ENCODE peak calls at places on chromosomes 16 and 17, in four cellular contexts. K is fibroblast of lung, B is ascending aorta, S is small intestine. G is an unnamed sample. For H3K4me1 and H3K9me3, the result is how much of the 10 kb centered on the place peaks cover.

GRCh38 chr17:19717031-19717360 is 612 bp upstream of the SLC47A2 start:
- DNase-seq in K (no peak), B (no peak), S (no peak), G (no peak)

GRCh38 chr16:28188085-28188916 is 23.5 kb downstream of the XPO6 start:
- DNase-seq in K (peak), B (no peak), S (no peak), G (no peak)

GRCh38 chr17:9676742-9677387 is 31.5 kb downstream of the USP43 start:
- DNase-seq in K (peak), B (no peak), S (peak), G (no peak)

GRCh38 chr16:69171325-69172095 is 15.5 kb upstream of the SNTB2 start:
- DNase-seq in K (peak), B (no peak), S (no peak), G (no peak)

GRCh38 chr17:7136266-7136877 is 21.8 kb upstream of the ASGR2 start:
- DNase-seq in K (peak), B (peak), S (peak), G (peak)

GRCh38 chr17:74452027-74452840 is 14.2 kb upstream of the CD300A start:
- DNase-seq in K (no peak), B (no peak), S (peak), G (no peak)

GRCh38 chr17:66632716-66633115 is 202.2 kb upstream of the CACNG5 start:
- DNase-seq in K (no peak), B (no peak), S (no peak), G (no peak)

GRCh38 chr17:4950757-4951204 is at the start of gene ENO3:
- DNase-seq in K (no peak), B (no peak), S (no peak), G (no peak)

GRCh38 chr16:77780378-77780837 is 8.0 kb upstream of the VAT1L start:
- DNase-seq in K (peak), B (peak), S (no peak), G (no peak)

GRCh38 chr17:6908807-6909206 is 77.3 kb upstream of the TEKT1 start:
- DNase-seq in K (no peak), B (no peak), S (no peak), G (no peak)

GRCh38 chr16:20844588-20844987 is 38.3 kb downstream of the REXO5 start:
- DNase-seq in K (no peak), B (no peak), S (no peak), G (no peak)

GRCh38 chr16:56370836-56371235 is 54.5 kb downstream of the AMFR start:
- DNase-seq in K (peak), B (no peak), S (no peak), G (no peak)

GRCh38 chr17:8963665-8964258 is 1.7 kb downstream of the PIK3R5 start:
- DNase-seq in K (no peak), B (no peak), S (no peak), G (no peak)

GRCh38 chr17:44865921-44866320 is 18.2 kb downstream of the HIGD1B start:
- DNase-seq in K (no peak), B (no peak), S (no peak), G (no peak)

DNA sequence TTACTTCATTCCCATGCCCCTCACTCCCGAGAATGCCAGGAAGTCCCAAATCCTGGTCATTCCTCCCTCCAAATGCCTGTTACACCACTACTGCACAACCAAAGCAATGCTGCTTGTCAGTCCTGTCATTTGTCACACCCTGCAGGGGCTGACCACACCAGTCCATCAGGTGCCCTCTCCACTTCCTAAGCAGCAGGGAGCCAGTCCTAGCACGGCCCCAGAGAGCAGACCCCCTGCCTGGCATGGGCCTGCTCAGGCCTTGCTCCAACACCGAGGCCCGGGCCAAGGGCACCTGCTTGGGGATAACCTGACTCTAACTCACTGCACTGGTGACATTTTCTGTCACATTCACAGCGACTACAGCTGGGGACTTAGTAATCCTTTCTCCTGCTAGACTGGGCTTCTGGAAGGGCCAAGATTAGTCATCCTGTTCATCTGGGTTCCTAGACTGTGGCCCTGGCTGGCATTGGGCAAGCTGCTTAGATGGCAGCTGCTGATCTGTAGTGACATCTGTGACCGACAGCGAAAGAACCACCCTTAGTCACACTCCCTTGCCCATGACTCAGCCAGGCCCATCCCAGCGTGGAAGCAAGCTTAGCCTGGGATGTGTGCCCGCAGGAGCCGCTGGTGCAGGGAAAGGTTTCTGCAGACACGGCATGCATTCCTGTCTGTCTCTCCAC is 5.4 kb downstream of the ALYREF start:
- DNase-seq in K (no peak), B (no peak), S (no peak), G (no peak)
- H3K27ac ChIP-seq in K (no peak), B (no peak), S (peak), G (no peak)

GRCh38 chr16:72988568-72988967 is 59.4 kb downstream of the ZFHX3 start:
- DNase-seq in K (no peak), B (no peak), S (no peak), G (no peak)

GRCh38 chr16:72989203-72989991 is 58.5 kb downstream of the ZFHX3 start:
- DNase-seq in K (peak), B (peak), S (no peak), G (peak)

GRCh38 chr16:72986011-72986410 is 61.9 kb downstream of the ZFHX3 start:
- DNase-seq in K (peak), B (peak), S (no peak), G (peak)

GRCh38 chr16:72985148-72985882 is 62.6 kb downstream of the ZFHX3 start:
- DNase-seq in K (peak), B (peak), S (no peak), G (peak)

GRCh38 chr16:72987480-72987901 is 60.4 kb downstream of the ZFHX3 start:
- DNase-seq in K (no peak), B (no peak), S (no peak), G (no peak)
- H3K4me1 ChIP-seq in K (under half), B (under half), S (under half), G (half or more)

DNA sequence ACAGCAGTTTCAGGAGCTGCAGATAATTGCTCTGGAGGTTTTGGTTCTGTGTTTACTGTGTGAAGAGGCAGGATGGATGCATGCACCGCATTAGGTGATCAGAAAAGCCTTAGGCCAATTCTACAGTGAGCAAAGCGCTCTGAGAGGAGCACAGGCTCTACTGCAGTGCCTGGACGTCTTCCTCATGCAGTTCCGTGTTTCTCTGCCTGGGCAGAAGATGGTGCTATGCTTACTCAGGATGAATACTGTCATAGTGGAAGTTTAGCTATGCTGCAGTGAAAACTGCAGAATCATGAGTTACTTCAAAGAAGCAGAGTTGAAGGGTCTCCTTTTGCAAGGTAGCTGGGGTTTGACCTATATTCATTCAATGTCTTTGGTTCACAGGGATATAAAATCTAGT is 1012.4 kb downstream of the KCNJ18 start:
- DNase-seq in K (no peak), B (no peak), S (no peak), G (no peak)
- H3K9me3 ChIP-seq in K (under half), B (under half), S (under half), G (under half)

DNA sequence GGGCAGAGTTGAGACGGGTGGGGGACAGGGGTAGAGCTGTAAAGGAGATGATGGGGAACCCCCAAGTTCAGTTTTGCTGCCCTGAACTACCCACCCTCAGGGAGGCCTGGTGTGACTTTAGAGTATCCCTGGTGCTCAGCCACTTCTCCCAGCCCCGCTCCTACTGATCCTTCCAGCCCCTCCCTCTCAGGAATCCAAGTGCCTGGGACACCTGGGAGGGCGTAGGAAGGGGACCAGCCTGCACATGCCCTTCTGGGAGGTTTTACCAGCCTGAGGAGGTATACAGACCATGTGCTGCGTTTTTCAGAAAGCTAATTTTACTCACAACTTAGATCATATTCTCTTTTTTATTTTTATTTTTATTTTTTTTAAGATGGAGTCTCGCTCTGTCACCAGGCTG is 4.1 kb downstream of the ST6GALNAC2 start:
- DNase-seq in K (no peak), B (no peak), S (no peak), G (no peak)
- H3K27ac ChIP-seq in K (no peak), B (no peak), S (no peak), G (peak)

GRCh38 chr17:42568341-42569111 is 1.6 kb downstream of the MLX start:
- DNase-seq in K (no peak), B (no peak), S (no peak), G (no peak)
- H3K4me1 ChIP-seq in K (under half), B (under half), S (under half), G (under half)

GRCh38 chr17:72797142-72797541 is 295.3 kb downstream of the SLC39A11 start:
- DNase-seq in K (no peak), B (no peak), S (no peak), G (no peak)
- H3K9me3 ChIP-seq in K (under half), B (under half), S (under half), G (under half)

GRCh38 chr17:13197586-13197985 is 179.8 kb upstream of the ELAC2 start:
- DNase-seq in K (no peak), B (no peak), S (no peak), G (no peak)
- H3K27ac ChIP-seq in K (no peak), B (no peak), S (no peak), G (no peak)

GRCh38 chr16:75580-76501 is 2.2 kb upstream of the MPG start:
- DNase-seq in K (peak), B (peak), S (no peak), G (peak)
- H3K4me1 ChIP-seq in K (under half), B (under half), S (under half), G (half or more)

GRCh38 chr16:15510992-15511391 is 76.6 kb downstream of the BMERB1 start:
- DNase-seq in K (no peak), B (no peak), S (no peak), G (no peak)

GRCh38 chr16:15509051-15509592 is 74.7 kb downstream of the BMERB1 start:
- DNase-seq in K (no peak), B (no peak), S (no peak), G (no peak)

GRCh38 chr16:15507959-15508336 is 73.6 kb downstream of the BMERB1 start:
- DNase-seq in K (no peak), B (no peak), S (no peak), G (no peak)

GRCh38 chr16:15511759-15512487 is 77.5 kb downstream of the BMERB1 start:
- DNase-seq in K (no peak), B (no peak), S (no peak), G (no peak)

DNA sequence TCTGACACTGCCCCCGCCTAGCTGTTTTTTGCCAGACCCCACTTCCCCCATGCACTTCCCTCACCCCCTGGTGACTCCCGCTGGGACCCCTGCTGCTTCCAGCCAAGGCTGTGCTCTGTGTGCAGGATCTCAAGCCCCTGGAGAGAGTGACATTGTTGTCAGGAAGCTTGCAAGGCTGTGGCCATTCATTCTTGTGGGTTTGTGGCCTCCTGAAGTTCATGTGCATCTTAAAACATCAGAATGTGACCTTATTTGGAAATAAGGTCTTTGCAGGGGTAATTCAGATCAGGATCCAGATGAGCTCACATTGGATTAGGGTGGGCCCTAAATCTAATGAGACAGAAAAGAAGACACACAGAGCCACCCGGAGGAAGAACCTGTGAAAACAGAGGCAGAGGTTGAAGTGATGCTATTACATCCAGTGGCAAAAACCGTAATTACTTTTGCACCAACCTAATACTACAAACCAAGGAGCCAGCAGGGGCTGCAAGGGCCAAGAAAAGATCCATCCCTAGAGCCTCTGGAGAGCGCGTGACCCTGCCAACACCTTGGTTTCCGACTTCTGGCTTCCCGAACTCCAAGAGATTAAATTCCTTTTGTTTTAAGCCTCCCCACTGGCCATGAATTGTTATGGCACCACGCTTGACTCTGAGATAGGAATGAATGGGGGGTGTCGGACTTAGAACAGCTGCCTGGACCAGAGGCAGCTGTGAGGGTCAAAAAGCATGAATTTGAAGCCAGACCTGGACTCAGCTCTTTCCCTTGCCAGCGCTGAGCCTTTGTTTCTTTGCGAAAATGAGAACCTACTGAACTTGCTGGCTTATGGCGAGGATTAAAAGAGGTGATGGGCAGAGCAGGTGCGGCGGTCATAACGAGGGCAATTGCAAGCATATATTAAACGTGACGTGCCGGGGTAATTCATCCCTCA is 75.5 kb downstream of the BMERB1 start:
- DNase-seq in K (peak), B (no peak), S (no peak), G (no peak)
- H3K9me3 ChIP-seq in K (under half), B (under half), S (under half), G (under half)

GRCh38 chr17:83202002-83203000 is 122.9 kb downstream of the METRNL start:
- DNase-seq in K (no peak), B (peak), S (no peak), G (peak)

GRCh38 chr17:83201206-83202001 is 122.0 kb downstream of the METRNL start:
- DNase-seq in K (no peak), B (peak), S (no peak), G (peak)

GRCh38 chr17:83203472-83204221 is 124.2 kb downstream of the METRNL start:
- DNase-seq in K (no peak), B (peak), S (no peak), G (peak)

GRCh38 chr17:83203073-83203471 is 123.7 kb downstream of the METRNL start:
- DNase-seq in K (peak), B (peak), S (no peak), G (peak)

GRCh38 chr17:83204230-83204725 is 124.9 kb downstream of the METRNL start:
- DNase-seq in K (no peak), B (peak), S (no peak), G (peak)
- H3K27ac ChIP-seq in K (peak), B (peak), S (peak), G (peak)